ENCODE peak calls at places on chromosomes 4 and X, in ten cellular contexts. C, Y, D, V, W, K, R, F, M and A are unnamed samples. For H3K9me3, the result is how much of the 10 kb centered on the place peaks cover.

GRCh38 chr4:17577660-17578481 is 873 bp downstream of the LAP3 start:
- DNase-seq in C (peak), Y (peak), D (peak), V (no peak), W (peak), K (peak), R (peak), F (peak), M (no peak), A (no peak)

GRCh38 chr4:140137654-140138053 is 16.3 kb downstream of the MAML3 start:
- DNase-seq in C (no peak), Y (no peak), D (no peak), V (no peak), W (peak), K (no peak), R (no peak), F (no peak), M (no peak), A (no peak)

GRCh38 chr4:8834681-8835220 is 36.9 kb downstream of the HMX1 start:
- DNase-seq in C (no peak), Y (no peak), D (no peak), V (no peak), W (no peak), K (no peak), R (no peak), F (no peak), M (no peak), A (peak)

GRCh38 chr4:151199496-151200190 is 77.3 kb upstream of the PRSS48 start:
- DNase-seq in C (no peak), Y (no peak), D (no peak), V (peak), W (no peak), K (no peak), R (no peak), F (no peak), M (peak), A (no peak)

GRCh38 chr4:4990857-4991540 is 28.3 kb downstream of the CYTL1 start:
- DNase-seq in C (peak), Y (peak), D (no peak), V (peak), W (peak), K (peak), R (peak), F (no peak), M (no peak), A (no peak)

GRCh38 chr4:101049549-101050001 is 297.8 kb downstream of the PPP3CA start:
- DNase-seq in C (no peak), Y (no peak), D (no peak), V (no peak), W (no peak), K (no peak), R (no peak), F (no peak), M (peak), A (no peak)

GRCh38 chr4:183517781-183518180 is 12.9 kb downstream of the ING2 start:
- DNase-seq in C (no peak), Y (no peak), D (no peak), V (no peak), W (no peak), K (no peak), R (no peak), F (no peak), M (no peak), A (no peak)

GRCh38 chr4:77922158-77923094 is 59.8 kb downstream of the MRPL1 start:
- DNase-seq in C (no peak), Y (no peak), D (no peak), V (no peak), W (no peak), K (no peak), R (no peak), F (no peak), M (no peak), A (no peak)

GRCh38 chr4:89410687-89411086 is 103.1 kb upstream of the GPRIN3 start:
- DNase-seq in C (no peak), Y (no peak), D (no peak), V (no peak), W (peak), K (no peak), R (no peak), F (no peak), M (peak), A (no peak)

GRCh38 chr4:187016101-187016500 is 292.4 kb upstream of the FAT1 start:
- DNase-seq in C (no peak), Y (no peak), D (no peak), V (no peak), W (no peak), K (no peak), R (no peak), F (no peak), M (no peak), A (no peak)

GRCh38 chrX:71652405-71652804 is 14.9 kb upstream of the LOC101059915 start:
- DNase-seq in C (peak), Y (no peak), D (peak), V (no peak), W (peak), K (peak), R (no peak), F (peak), M (peak), A (peak)

GRCh38 chr4:80071643-80072606 is 1.1 kb downstream of the ANTXR2 start:
- DNase-seq in C (peak), Y (peak), D (peak), V (peak), W (peak), K (peak), R (peak), F (no peak), M (peak), A (peak)

GRCh38 chr4:97987019-97987648 is 156.1 kb downstream of the STPG2 start:
- DNase-seq in C (no peak), Y (no peak), D (no peak), V (no peak), W (peak), K (no peak), R (no peak), F (peak), M (peak), A (no peak)

GRCh38 chr4:6641971-6642320 is 1.5 kb downstream of the MRFAP1 start:
- DNase-seq in C (no peak), Y (no peak), D (no peak), V (no peak), W (no peak), K (no peak), R (no peak), F (no peak), M (peak), A (no peak)

GRCh38 chr4:38985363-38986065 is 46.7 kb downstream of the TMEM156 start:
- DNase-seq in C (no peak), Y (no peak), D (no peak), V (no peak), W (no peak), K (no peak), R (no peak), F (no peak), M (peak), A (no peak)

GRCh38 chr4:164977243-164978164 is at the start of gene TRIM61:
- DNase-seq in C (peak), Y (peak), D (peak), V (no peak), W (no peak), K (no peak), R (peak), F (peak), M (no peak), A (peak)

GRCh38 chr4:121238461-121238860 is 74.3 kb upstream of the TNIP3 start:
- DNase-seq in C (no peak), Y (no peak), D (no peak), V (no peak), W (no peak), K (no peak), R (no peak), F (no peak), M (no peak), A (no peak)

GRCh38 chr4:88244821-88245579 is 39.4 kb downstream of the PPM1K start:
- DNase-seq in C (peak), Y (peak), D (peak), V (no peak), W (no peak), K (no peak), R (no peak), F (peak), M (no peak), A (peak)

GRCh38 chrX:72018277-72019112 is 107.8 kb downstream of the NHSL2 start:
- DNase-seq in C (peak), Y (peak), D (peak), V (peak), W (peak), K (peak), R (peak), F (peak), M (peak), A (peak)

GRCh38 chrX:45070116-45071007 is 130.3 kb downstream of the DIPK2B start:
- DNase-seq in C (no peak), Y (no peak), D (no peak), V (no peak), W (peak), K (no peak), R (no peak), F (peak), M (peak), A (no peak)

GRCh38 chr4:3719836-3720235 is 46.3 kb upstream of the ADRA2C start:
- DNase-seq in C (no peak), Y (no peak), D (no peak), V (no peak), W (no peak), K (no peak), R (no peak), F (no peak), M (no peak), A (no peak)

GRCh38 chr4:82528074-82528473 is 33.7 kb downstream of the TMEM150C start:
- DNase-seq in C (no peak), Y (no peak), D (no peak), V (no peak), W (no peak), K (no peak), R (no peak), F (no peak), M (no peak), A (no peak)

GRCh38 chr4:17493629-17494028 is 18.3 kb downstream of the QDPR start:
- DNase-seq in C (no peak), Y (no peak), D (no peak), V (no peak), W (no peak), K (no peak), R (no peak), F (no peak), M (no peak), A (no peak)

GRCh38 chrX:46298821-46299220 is 246.4 kb downstream of the ZNF674 start:
- DNase-seq in C (no peak), Y (no peak), D (no peak), V (no peak), W (peak), K (no peak), R (no peak), F (no peak), M (no peak), A (no peak)

GRCh38 chrX:79466636-79467035 is 99.5 kb upstream of the ITM2A start:
- DNase-seq in C (no peak), Y (no peak), D (no peak), V (no peak), W (no peak), K (no peak), R (no peak), F (no peak), M (no peak), A (no peak)

GRCh38 chrX:10795721-10796120 is 175.3 kb upstream of the MID1 start:
- DNase-seq in C (no peak), Y (no peak), D (no peak), V (no peak), W (no peak), K (no peak), R (no peak), F (no peak), M (no peak), A (no peak)

GRCh38 chr4:121213940-121214339 is 49.8 kb upstream of the TNIP3 start:
- DNase-seq in C (no peak), Y (no peak), D (no peak), V (no peak), W (no peak), K (no peak), R (no peak), F (no peak), M (no peak), A (no peak)

GRCh38 chrX:124863303-124863702 is 456.4 kb upstream of the TEX13C start:
- DNase-seq in C (no peak), Y (no peak), D (no peak), V (no peak), W (no peak), K (no peak), R (no peak), F (no peak), M (peak), A (no peak)

GRCh38 chr4:170672571-170672970 is 582.8 kb upstream of the AADAT start:
- DNase-seq in C (no peak), Y (no peak), D (no peak), V (no peak), W (peak), K (no peak), R (no peak), F (no peak), M (no peak), A (no peak)

GRCh38 chr4:134780244-134780643 is 578.7 kb upstream of the PABPC4L start:
- DNase-seq in C (no peak), Y (no peak), D (no peak), V (no peak), W (no peak), K (no peak), R (no peak), F (no peak), M (no peak), A (no peak)

GRCh38 chr4:176780995-176781738 is 11.6 kb downstream of the VEGFC start:
- DNase-seq in C (no peak), Y (no peak), D (no peak), V (no peak), W (peak), K (no peak), R (no peak), F (no peak), M (no peak), A (no peak)

GRCh38 chr4:15779789-15780188 is 1.7 kb downstream of the CD38 start:
- DNase-seq in C (no peak), Y (no peak), D (no peak), V (no peak), W (peak), K (no peak), R (no peak), F (no peak), M (no peak), A (no peak)

GRCh38 chr4:15779336-15779735 is 1.2 kb downstream of the CD38 start:
- DNase-seq in C (no peak), Y (peak), D (no peak), V (no peak), W (peak), K (no peak), R (peak), F (no peak), M (peak), A (no peak)

GRCh38 chr4:15786743-15787142 is 8.6 kb downstream of the CD38 start:
- DNase-seq in C (no peak), Y (no peak), D (no peak), V (no peak), W (no peak), K (no peak), R (no peak), F (no peak), M (no peak), A (no peak)

GRCh38 chr4:15781427-15782095 is 3.4 kb downstream of the CD38 start:
- DNase-seq in C (no peak), Y (no peak), D (peak), V (no peak), W (peak), K (no peak), R (no peak), F (no peak), M (no peak), A (no peak)

DNA sequence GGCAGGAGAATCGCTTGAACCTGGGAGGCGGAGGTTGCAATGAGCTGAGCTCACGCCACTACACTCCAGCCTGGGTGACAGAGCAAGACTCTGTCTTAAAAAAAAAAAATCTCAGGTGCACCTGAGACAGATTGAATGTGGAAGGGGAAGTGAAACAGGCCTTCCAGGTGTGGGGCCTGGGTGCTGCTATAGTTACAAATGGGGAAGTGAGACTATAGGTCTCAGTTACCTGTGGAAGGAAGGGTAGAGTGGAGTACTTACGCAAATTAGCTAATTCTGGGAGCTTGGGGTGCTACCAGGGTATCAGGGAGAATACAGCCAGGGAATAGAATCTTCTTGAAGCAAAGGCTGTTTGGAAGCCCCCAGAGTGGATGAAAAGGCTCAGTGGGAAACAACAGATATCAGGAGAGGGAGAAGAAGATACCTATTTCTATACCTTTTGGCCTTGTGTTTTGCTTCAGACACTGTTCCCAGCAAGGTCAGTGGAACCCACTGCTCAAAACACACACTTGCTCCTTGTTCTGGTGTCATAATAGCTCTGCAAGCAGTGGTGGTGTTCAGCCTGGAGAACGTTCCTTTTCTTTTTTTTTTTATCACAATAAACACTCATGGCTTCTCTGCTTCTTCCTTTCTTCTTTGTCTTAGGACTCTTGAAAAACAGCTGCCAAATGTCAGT is 7.0 kb downstream of the CD38 start:
- DNase-seq in C (no peak), Y (no peak), D (no peak), V (no peak), W (no peak), K (no peak), R (no peak), F (peak), M (no peak), A (no peak)
- H3K9me3 ChIP-seq in C (under half), Y (under half), D (under half), V (under half), W (under half), K (under half), R (under half), F (half or more), M (under half), A (under half)

GRCh38 chr4:304987-305680 is at the start of gene ZNF732:
- DNase-seq in C (no peak), Y (peak), D (no peak), V (no peak), W (peak), K (no peak), R (peak), F (no peak), M (no peak), A (no peak)
- H3K9me3 ChIP-seq in C (under half), Y (under half), D (under half), V (under half), W (under half), K (under half), R (under half), F (half or more), M (under half), A (under half)

GRCh38 chrX:144275403-144275802 is 391.5 kb downstream of the UBE2NL start:
- DNase-seq in C (no peak), Y (no peak), D (no peak), V (no peak), W (peak), K (no peak), R (no peak), F (no peak), M (no peak), A (no peak)
- H3K9me3 ChIP-seq in C (under half), Y (under half), D (under half), V (under half), W (under half), K (under half), R (under half), F (under half), M (under half), A (under half)

GRCh38 chrX:56029691-56030090 is 202.5 kb upstream of the KLF8 start:
- DNase-seq in C (no peak), Y (no peak), D (no peak), V (no peak), W (no peak), K (no peak), R (no peak), F (no peak), M (no peak), A (no peak)

GRCh38 chrX:56031409-56031808 is 200.7 kb upstream of the KLF8 start:
- DNase-seq in C (no peak), Y (no peak), D (no peak), V (no peak), W (no peak), K (no peak), R (no peak), F (no peak), M (no peak), A (no peak)

GRCh38 chrX:56029188-56029587 is 203.0 kb upstream of the KLF8 start:
- DNase-seq in C (no peak), Y (no peak), D (no peak), V (no peak), W (no peak), K (no peak), R (no peak), F (no peak), M (no peak), A (no peak)

GRCh38 chrX:56033495-56034180 is 198.5 kb upstream of the KLF8 start:
- DNase-seq in C (no peak), Y (no peak), D (no peak), V (no peak), W (no peak), K (no peak), R (no peak), F (no peak), M (no peak), A (no peak)
- H3K9me3 ChIP-seq in C (under half), Y (under half), D (under half), V (under half), W (under half), K (under half), R (under half), F (under half), M (under half), A (under half)

DNA sequence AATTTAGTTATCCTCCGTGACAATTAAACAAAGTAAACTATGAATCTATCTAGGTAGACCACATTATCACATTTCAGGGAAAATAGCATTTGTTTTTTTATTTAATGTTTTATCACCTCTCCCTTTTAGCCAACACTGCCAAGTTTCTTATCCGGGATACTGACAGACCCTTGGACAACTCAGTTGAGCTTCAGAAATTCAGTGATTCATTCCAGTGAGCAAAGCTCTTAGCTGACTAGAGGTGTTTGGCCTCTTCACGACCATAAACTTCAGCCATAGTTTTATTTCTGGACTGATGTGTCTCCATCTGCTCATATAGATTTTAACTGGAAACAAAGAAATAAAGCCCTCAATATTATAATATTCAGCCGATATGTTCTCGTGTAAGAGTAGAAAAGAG is 15.2 kb downstream of the SLITRK2 start:
- DNase-seq in C (no peak), Y (no peak), D (no peak), V (no peak), W (no peak), K (no peak), R (no peak), F (no peak), M (no peak), A (no peak)
- H3K9me3 ChIP-seq in C (under half), Y (under half), D (under half), V (under half), W (under half), K (under half), R (under half), F (under half), M (under half), A (under half)

GRCh38 chr4:30262379-30262778 is 457.8 kb upstream of the PCDH7 start:
- DNase-seq in C (no peak), Y (no peak), D (no peak), V (no peak), W (no peak), K (no peak), R (no peak), F (no peak), M (no peak), A (no peak)
- H3K9me3 ChIP-seq in C (under half), Y (under half), D (under half), V (under half), W (under half), K (under half), R (under half), F (under half), M (under half), A (under half)

GRCh38 chr4:105466580-105466979 is 7.3 kb downstream of the PPA2 start:
- DNase-seq in C (no peak), Y (no peak), D (no peak), V (no peak), W (no peak), K (no peak), R (no peak), F (no peak), M (no peak), A (no peak)
- H3K9me3 ChIP-seq in C (under half), Y (under half), D (under half), V (under half), W (under half), K (under half), R (under half), F (under half), M (under half), A (under half)